ENCODE peak calls at places on chromosomes 7 and 10, in ten cellular contexts. G is HL-60; E is CD8-positive, alpha-beta memory T cell; N is cardiac muscle cell; T is left ventricle myocardium inferior; O is mesenchymal stem cell; Z is brain microvascular endothelial cell; R is caudate nucleus; U is A549; P is IMR-90. Y is an unnamed sample.

GRCh38 chr10:62594093-62594520 is 210.4 kb upstream of the ADO start:
- DNase-seq in G (peak), E (peak), N (peak), T (peak), O (peak), Z (peak), R (peak), U (peak), P (peak), Y (peak)

GRCh38 chr10:102451105-102451969 is at the start of gene C10orf95:
- DNase-seq in G (peak), E (no peak), N (no peak), T (no peak), O (peak), Z (no peak), R (no peak), U (no peak), P (no peak), Y (peak)

GRCh38 chr7:26443761-26444160 is 152.1 kb downstream of the SNX10 start:
- DNase-seq in G (no peak), E (no peak), N (no peak), T (no peak), O (no peak), Z (no peak), R (no peak), U (no peak), P (no peak), Y (no peak)

GRCh38 chr10:42864575-42864974 is 82.0 kb downstream of the BMS1 start:
- DNase-seq in G (peak), E (no peak), N (no peak), T (no peak), O (peak), Z (peak), R (no peak), U (no peak), P (peak), Y (peak)

GRCh38 chr7:155458317-155459132 is 596 bp downstream of the EN2 start:
- DNase-seq in G (no peak), E (no peak), N (no peak), T (no peak), O (no peak), Z (no peak), R (no peak), U (no peak), P (no peak), Y (no peak)

GRCh38 chr10:8487346-8487745 is 432.9 kb downstream of the GATA3 start:
- DNase-seq in G (no peak), E (no peak), N (no peak), T (no peak), O (no peak), Z (no peak), R (no peak), U (no peak), P (no peak), Y (no peak)

GRCh38 chr10:132541129-132541528 is 3.5 kb downstream of the INPP5A start:
- DNase-seq in G (no peak), E (no peak), N (no peak), T (no peak), O (no peak), Z (no peak), R (no peak), U (no peak), P (no peak), Y (no peak)

GRCh38 chr7:69962856-69963149 is 364.5 kb downstream of the AUTS2 start:
- DNase-seq in G (no peak), E (no peak), N (no peak), T (no peak), O (no peak), Z (no peak), R (no peak), U (no peak), P (no peak), Y (no peak)

GRCh38 chr7:110522061-110522750 is 568.7 kb upstream of the LRRN3 start:
- DNase-seq in G (no peak), E (no peak), N (no peak), T (no peak), O (no peak), Z (no peak), R (no peak), U (no peak), P (peak), Y (no peak)

GRCh38 chr10:11875499-11876281 is 52.5 kb downstream of the PROSER2 start:
- DNase-seq in G (no peak), E (no peak), N (no peak), T (peak), O (peak), Z (peak), R (no peak), U (peak), P (peak), Y (peak)

GRCh38 chr7:150974468-150975391 is 3.4 kb downstream of the KCNH2 start:
- DNase-seq in G (no peak), E (peak), N (peak), T (peak), O (peak), Z (no peak), R (peak), U (peak), P (peak), Y (no peak)

GRCh38 chr10:1100691-1101368 is 44.6 kb downstream of the WDR37 start:
- DNase-seq in G (no peak), E (no peak), N (no peak), T (no peak), O (no peak), Z (no peak), R (no peak), U (no peak), P (no peak), Y (no peak)

GRCh38 chr10:85407093-85407492 is 959.5 kb downstream of the GRID1 start:
- DNase-seq in G (no peak), E (no peak), N (no peak), T (no peak), O (no peak), Z (no peak), R (no peak), U (no peak), P (no peak), Y (no peak)

GRCh38 chr10:125820705-125821104 is 2.4 kb downstream of the UROS start:
- DNase-seq in G (no peak), E (no peak), N (no peak), T (no peak), O (no peak), Z (no peak), R (no peak), U (no peak), P (no peak), Y (no peak)

GRCh38 chr10:17084989-17085725 is 44.5 kb downstream of the CUBN start:
- DNase-seq in G (no peak), E (no peak), N (no peak), T (no peak), O (no peak), Z (no peak), R (no peak), U (no peak), P (peak), Y (no peak)

GRCh38 chr10:132196178-132197113 is 9.7 kb downstream of the DPYSL4 start:
- DNase-seq in G (no peak), E (no peak), N (no peak), T (no peak), O (no peak), Z (no peak), R (no peak), U (no peak), P (no peak), Y (no peak)

GRCh38 chr7:118836933-118837332 is 612.4 kb downstream of the ANKRD7 start:
- DNase-seq in G (no peak), E (no peak), N (no peak), T (no peak), O (no peak), Z (no peak), R (no peak), U (no peak), P (no peak), Y (no peak)

GRCh38 chr7:108002726-108003590 is at the start of gene LAMB1:
- DNase-seq in G (no peak), E (no peak), N (peak), T (peak), O (peak), Z (peak), R (peak), U (peak), P (peak), Y (peak)

GRCh38 chr7:150339369-150339768 is 2.1 kb downstream of the RARRES2 start:
- DNase-seq in G (no peak), E (no peak), N (no peak), T (no peak), O (no peak), Z (no peak), R (no peak), U (no peak), P (no peak), Y (no peak)

GRCh38 chr10:103504181-103504783 is 10.8 kb downstream of the NEURL1 start:
- DNase-seq in G (no peak), E (no peak), N (no peak), T (no peak), O (peak), Z (peak), R (no peak), U (peak), P (peak), Y (peak)

GRCh38 chr10:72756674-72757385 is 64.9 kb downstream of the MCU start:
- DNase-seq in G (no peak), E (no peak), N (no peak), T (no peak), O (peak), Z (peak), R (no peak), U (no peak), P (peak), Y (no peak)

GRCh38 chr7:2009541-2010001 is 223.2 kb downstream of the MAD1L1 start:
- DNase-seq in G (no peak), E (no peak), N (no peak), T (peak), O (no peak), Z (no peak), R (no peak), U (no peak), P (no peak), Y (no peak)

GRCh38 chr10:16545126-16545736 is 23.6 kb upstream of the C1QL3 start:
- DNase-seq in G (no peak), E (no peak), N (peak), T (no peak), O (peak), Z (peak), R (no peak), U (peak), P (peak), Y (peak)

GRCh38 chr10:116664631-116665030 is 43.9 kb downstream of the PNLIPRP2 start:
- DNase-seq in G (no peak), E (no peak), N (no peak), T (no peak), O (no peak), Z (no peak), R (no peak), U (no peak), P (no peak), Y (no peak)

GRCh38 chr7:131110294-131111080 is 217.2 kb upstream of the MKLN1 start:
- DNase-seq in G (no peak), E (peak), N (no peak), T (no peak), O (peak), Z (peak), R (no peak), U (no peak), P (peak), Y (peak)

GRCh38 chr7:120523985-120524384 is 251.0 kb downstream of the KCND2 start:
- DNase-seq in G (no peak), E (no peak), N (no peak), T (no peak), O (no peak), Z (no peak), R (no peak), U (no peak), P (no peak), Y (no peak)

GRCh38 chr7:31114593-31115343 is 62.7 kb downstream of the ADCYAP1R1 start:
- DNase-seq in G (no peak), E (no peak), N (peak), T (no peak), O (peak), Z (peak), R (no peak), U (no peak), P (peak), Y (peak)

GRCh38 chr7:95012001-95012400 is 104.6 kb downstream of the PPP1R9A start:
- DNase-seq in G (peak), E (no peak), N (no peak), T (no peak), O (no peak), Z (no peak), R (no peak), U (no peak), P (no peak), Y (no peak)

GRCh38 chr10:72490951-72491350 is 134.9 kb downstream of the MICU1 start:
- DNase-seq in G (no peak), E (no peak), N (no peak), T (no peak), O (peak), Z (peak), R (no peak), U (no peak), P (peak), Y (peak)

GRCh38 chr7:105613611-105614330 is 32.5 kb upstream of the EFCAB10 start:
- DNase-seq in G (no peak), E (no peak), N (no peak), T (no peak), O (no peak), Z (no peak), R (no peak), U (no peak), P (no peak), Y (no peak)

GRCh38 chr7:36958094-36958718 is 233.9 kb upstream of the AOAH start:
- DNase-seq in G (no peak), E (no peak), N (no peak), T (no peak), O (no peak), Z (no peak), R (no peak), U (no peak), P (no peak), Y (no peak)

GRCh38 chr10:121526801-121527221 is 71.4 kb downstream of the FGFR2 start:
- DNase-seq in G (peak), E (no peak), N (no peak), T (no peak), O (no peak), Z (no peak), R (no peak), U (no peak), P (no peak), Y (no peak)

GRCh38 chr10:121525276-121526039 is 72.8 kb downstream of the FGFR2 start:
- DNase-seq in G (no peak), E (no peak), N (peak), T (no peak), O (no peak), Z (no peak), R (no peak), U (no peak), P (no peak), Y (no peak)

GRCh38 chr10:121526040-121526790 is 72.0 kb downstream of the FGFR2 start:
- DNase-seq in G (no peak), E (no peak), N (no peak), T (no peak), O (no peak), Z (no peak), R (no peak), U (no peak), P (no peak), Y (no peak)

GRCh38 chr10:121530481-121531075 is 67.7 kb downstream of the FGFR2 start:
- DNase-seq in G (no peak), E (no peak), N (no peak), T (no peak), O (no peak), Z (no peak), R (no peak), U (no peak), P (no peak), Y (no peak)

DNA sequence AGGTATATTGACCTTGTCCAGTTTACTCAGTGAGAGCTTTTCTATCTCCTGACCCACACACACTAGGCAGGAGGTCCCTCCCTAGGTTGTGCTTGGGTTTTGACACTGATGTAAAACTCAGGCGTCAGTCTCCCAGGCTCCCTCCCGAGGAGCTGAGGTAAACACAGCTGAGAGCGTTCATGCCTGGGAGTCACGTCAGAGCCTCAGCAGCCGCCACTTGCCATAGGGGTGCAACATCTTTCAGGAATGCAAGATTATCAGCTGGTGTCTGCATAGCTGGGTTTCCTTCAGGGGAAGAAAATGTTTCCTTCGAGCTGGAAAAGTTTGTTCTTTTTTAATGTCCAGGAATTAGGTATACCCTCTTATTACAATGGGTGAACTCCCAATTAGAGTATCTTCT is 70.6 kb downstream of the FGFR2 start:
- DNase-seq in G (no peak), E (no peak), N (peak), T (no peak), O (peak), Z (peak), R (no peak), U (no peak), P (peak), Y (peak)
- H3K27ac ChIP-seq in G (no peak), E (no peak), N (peak), T (no peak), O (peak), Z (no peak), R (peak), U (no peak), P (no peak), Y (no peak)

DNA sequence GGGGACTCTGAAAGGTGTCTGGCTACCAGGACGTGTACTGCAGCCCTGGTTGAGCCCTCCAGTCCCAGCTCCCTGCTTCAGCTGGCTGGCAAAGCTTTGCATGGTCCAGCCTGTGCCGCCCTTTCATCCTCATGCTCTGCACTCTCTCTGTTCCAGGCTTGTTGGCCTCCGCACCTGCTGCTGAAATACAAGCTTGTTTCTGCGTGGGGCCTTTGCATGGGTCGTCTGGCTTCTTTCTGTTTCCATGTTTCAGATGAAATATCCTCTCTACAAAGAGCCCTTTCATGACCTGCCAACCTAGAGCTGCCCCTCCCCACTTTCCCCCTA is 45.9 kb downstream of the TSPAN15 start:
- DNase-seq in G (no peak), E (no peak), N (no peak), T (no peak), O (no peak), Z (no peak), R (no peak), U (no peak), P (no peak), Y (no peak)
- H3K27ac ChIP-seq in G (no peak), E (no peak), N (no peak), T (no peak), O (no peak), Z (no peak), R (peak), U (no peak), P (no peak), Y (no peak)

GRCh38 chr7:132319481-132319880 is 256.8 kb downstream of the PLXNA4 start:
- DNase-seq in G (no peak), E (no peak), N (no peak), T (no peak), O (no peak), Z (no peak), R (no peak), U (no peak), P (no peak), Y (no peak)
- H3K27ac ChIP-seq in G (no peak), E (no peak), N (no peak), T (no peak), O (no peak), Z (no peak), R (no peak), U (no peak), P (no peak), Y (no peak)

DNA sequence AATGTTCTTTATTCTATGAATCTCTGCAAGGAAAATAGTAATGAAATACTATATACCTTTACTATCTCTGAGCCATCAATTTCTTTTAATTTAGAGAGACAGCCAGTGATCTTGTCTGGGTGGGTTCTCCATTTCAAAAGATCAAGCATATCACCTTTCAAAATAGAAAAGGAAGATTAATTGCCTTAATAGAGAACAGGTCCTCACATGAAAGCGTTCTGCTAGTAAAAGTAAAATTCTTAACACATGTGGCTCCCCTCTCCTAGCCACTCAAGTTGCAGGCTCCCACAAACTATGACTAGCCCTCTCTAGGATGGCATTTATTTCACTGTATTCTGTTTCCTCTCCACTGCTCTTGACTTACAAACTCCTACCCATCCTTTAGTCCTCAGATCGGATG is 310.1 kb upstream of the IMMP2L start:
- DNase-seq in G (no peak), E (no peak), N (no peak), T (no peak), O (no peak), Z (no peak), R (no peak), U (no peak), P (no peak), Y (no peak)
- H3K27ac ChIP-seq in G (no peak), E (no peak), N (no peak), T (peak), O (no peak), Z (no peak), R (no peak), U (no peak), P (no peak), Y (no peak)

GRCh38 chr10:122140941-122141623 is 130.0 kb upstream of the BTBD16 start:
- DNase-seq in G (peak), E (no peak), N (no peak), T (peak), O (peak), Z (peak), R (peak), U (peak), P (peak), Y (peak)

GRCh38 chr10:122139627-122140151 is 131.4 kb upstream of the BTBD16 start:
- DNase-seq in G (no peak), E (no peak), N (no peak), T (peak), O (peak), Z (no peak), R (no peak), U (no peak), P (no peak), Y (no peak)

GRCh38 chr10:122141821-122142651 is 129.1 kb upstream of the BTBD16 start:
- DNase-seq in G (no peak), E (no peak), N (no peak), T (peak), O (peak), Z (no peak), R (no peak), U (no peak), P (peak), Y (peak)

GRCh38 chr10:122139226-122139625 is 131.9 kb upstream of the BTBD16 start:
- DNase-seq in G (no peak), E (no peak), N (peak), T (peak), O (peak), Z (no peak), R (no peak), U (no peak), P (no peak), Y (no peak)

DNA sequence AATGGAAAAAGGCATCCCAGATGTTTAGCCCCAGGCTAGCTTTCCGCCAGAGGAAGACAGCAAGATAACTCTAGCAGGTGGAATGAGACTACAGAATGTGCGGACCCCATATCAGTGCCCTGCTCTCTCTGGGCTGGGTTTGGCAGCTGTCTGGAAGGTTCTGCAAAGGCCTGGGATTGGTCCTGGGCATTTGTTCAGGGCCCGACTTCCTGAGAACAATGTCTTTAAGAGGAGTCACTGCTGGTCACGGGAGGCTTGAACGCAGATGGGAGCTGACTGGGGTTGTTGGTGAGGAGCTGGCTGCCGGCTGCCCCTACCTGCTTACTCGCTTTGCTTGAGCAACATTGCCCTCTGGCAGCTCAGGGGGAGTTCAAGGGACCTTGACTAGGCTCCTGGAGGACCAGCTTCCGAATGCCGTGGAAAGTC is 130.6 kb upstream of the BTBD16 start:
- DNase-seq in G (no peak), E (no peak), N (peak), T (peak), O (peak), Z (peak), R (no peak), U (peak), P (peak), Y (peak)
- H3K27ac ChIP-seq in G (no peak), E (no peak), N (peak), T (peak), O (peak), Z (peak), R (no peak), U (peak), P (peak), Y (peak)

GRCh38 chr10:80511984-80512634 is 25.6 kb upstream of the SH2D4B start:
- DNase-seq in G (no peak), E (no peak), N (no peak), T (no peak), O (no peak), Z (no peak), R (no peak), U (no peak), P (no peak), Y (no peak)

GRCh38 chr10:80507484-80507880 is 30.2 kb upstream of the SH2D4B start:
- DNase-seq in G (no peak), E (no peak), N (no peak), T (no peak), O (no peak), Z (no peak), R (no peak), U (no peak), P (no peak), Y (no peak)

GRCh38 chr10:80509108-80509402 is 28.6 kb upstream of the SH2D4B start:
- DNase-seq in G (no peak), E (no peak), N (no peak), T (no peak), O (no peak), Z (no peak), R (no peak), U (no peak), P (no peak), Y (no peak)

GRCh38 chr10:80506836-80507483 is 30.7 kb upstream of the SH2D4B start:
- DNase-seq in G (no peak), E (no peak), N (no peak), T (no peak), O (no peak), Z (no peak), R (no peak), U (no peak), P (no peak), Y (no peak)

GRCh38 chr10:80509403-80510161 is 28.1 kb upstream of the SH2D4B start:
- DNase-seq in G (no peak), E (no peak), N (no peak), T (peak), O (peak), Z (peak), R (no peak), U (peak), P (peak), Y (no peak)
- H3K27ac ChIP-seq in G (no peak), E (no peak), N (no peak), T (peak), O (peak), Z (peak), R (peak), U (peak), P (peak), Y (no peak)